ENCODE peak calls at places on chromosomes 2 and 18, in nine cellular contexts. One of them, this sample, is unnamed.

GRCh38 chr2:199465988-199466703 is 8.4 kb upstream of the SATB2 start:
- DNase-seq in GM12891: no peak
- DNase-seq in esophagus muscularis mucosa: no peak
- DNase-seq in GM23338: peak
- DNase-seq in stomach: no peak
- DNase-seq in GM12878: no peak
- DNase-seq in HL-60: no peak
- DNase-seq in SK-N-SH: no peak
- DNase-seq in HCT116: no peak
- DNase-seq in this sample: no peak

GRCh38 chr2:132438650-132439030 is 22.0 kb downstream of the GPR39 start:
- DNase-seq in HL-60: no peak
- DNase-seq in GM23338: no peak
- DNase-seq in GM12878: no peak
- DNase-seq in GM12891: no peak
- DNase-seq in SK-N-SH: no peak
- DNase-seq in HCT116: peak
- DNase-seq in esophagus muscularis mucosa: no peak
- DNase-seq in stomach: no peak
- DNase-seq in this sample: peak

GRCh38 chr2:16381511-16381910 is 284.1 kb downstream of the CYRIA start:
- DNase-seq in SK-N-SH: no peak
- DNase-seq in GM23338: no peak
- DNase-seq in HL-60: no peak
- DNase-seq in stomach: no peak
- DNase-seq in GM12878: no peak
- DNase-seq in HCT116: no peak
- DNase-seq in GM12891: no peak
- DNase-seq in esophagus muscularis mucosa: no peak
- DNase-seq in this sample: no peak

GRCh38 chr2:11465110-11465484 is 864 bp downstream of the E2F6 start:
- DNase-seq in GM12878: no peak
- DNase-seq in SK-N-SH: peak
- DNase-seq in HL-60: no peak
- DNase-seq in GM12891: no peak
- DNase-seq in esophagus muscularis mucosa: no peak
- DNase-seq in GM23338: no peak
- DNase-seq in HCT116: no peak
- DNase-seq in stomach: no peak
- DNase-seq in this sample: no peak

GRCh38 chr2:120969613-120970355 is 234.1 kb downstream of the GLI2 start:
- DNase-seq in HCT116: no peak
- DNase-seq in esophagus muscularis mucosa: no peak
- DNase-seq in HL-60: no peak
- DNase-seq in GM12891: no peak
- DNase-seq in GM12878: no peak
- DNase-seq in SK-N-SH: no peak
- DNase-seq in stomach: no peak
- DNase-seq in GM23338: no peak
- DNase-seq in this sample: no peak

GRCh38 chr2:172849519-172850217 is 114.0 kb downstream of the RAPGEF4 start:
- DNase-seq in stomach: no peak
- DNase-seq in HL-60: no peak
- DNase-seq in esophagus muscularis mucosa: no peak
- DNase-seq in HCT116: no peak
- DNase-seq in GM23338: no peak
- DNase-seq in GM12878: no peak
- DNase-seq in GM12891: no peak
- DNase-seq in SK-N-SH: peak
- DNase-seq in this sample: no peak

GRCh38 chr2:161139098-161139987 is 20.9 kb upstream of the TANK start:
- DNase-seq in GM23338: no peak
- DNase-seq in SK-N-SH: no peak
- DNase-seq in esophagus muscularis mucosa: no peak
- DNase-seq in GM12878: no peak
- DNase-seq in HL-60: no peak
- DNase-seq in GM12891: no peak
- DNase-seq in stomach: no peak
- DNase-seq in HCT116: no peak
- DNase-seq in this sample: no peak

GRCh38 chr2:120576509-120577474 is 158.9 kb upstream of the GLI2 start:
- DNase-seq in HCT116: no peak
- DNase-seq in stomach: peak
- DNase-seq in SK-N-SH: peak
- DNase-seq in GM12891: no peak
- DNase-seq in GM12878: no peak
- DNase-seq in HL-60: no peak
- DNase-seq in esophagus muscularis mucosa: no peak
- DNase-seq in GM23338: peak
- DNase-seq in this sample: no peak

GRCh38 chr2:66440692-66441091 is 5.8 kb downstream of the MEIS1 start:
- DNase-seq in GM12891: no peak
- DNase-seq in GM12878: no peak
- DNase-seq in stomach: no peak
- DNase-seq in SK-N-SH: no peak
- DNase-seq in HL-60: no peak
- DNase-seq in GM23338: peak
- DNase-seq in esophagus muscularis mucosa: no peak
- DNase-seq in HCT116: no peak
- DNase-seq in this sample: no peak

GRCh38 chr18:51398104-51398503 is 200.6 kb upstream of the MEX3C start:
- DNase-seq in stomach: no peak
- DNase-seq in SK-N-SH: no peak
- DNase-seq in esophagus muscularis mucosa: no peak
- DNase-seq in GM12891: no peak
- DNase-seq in GM23338: no peak
- DNase-seq in HL-60: peak
- DNase-seq in GM12878: no peak
- DNase-seq in HCT116: no peak
- DNase-seq in this sample: no peak

DNA sequence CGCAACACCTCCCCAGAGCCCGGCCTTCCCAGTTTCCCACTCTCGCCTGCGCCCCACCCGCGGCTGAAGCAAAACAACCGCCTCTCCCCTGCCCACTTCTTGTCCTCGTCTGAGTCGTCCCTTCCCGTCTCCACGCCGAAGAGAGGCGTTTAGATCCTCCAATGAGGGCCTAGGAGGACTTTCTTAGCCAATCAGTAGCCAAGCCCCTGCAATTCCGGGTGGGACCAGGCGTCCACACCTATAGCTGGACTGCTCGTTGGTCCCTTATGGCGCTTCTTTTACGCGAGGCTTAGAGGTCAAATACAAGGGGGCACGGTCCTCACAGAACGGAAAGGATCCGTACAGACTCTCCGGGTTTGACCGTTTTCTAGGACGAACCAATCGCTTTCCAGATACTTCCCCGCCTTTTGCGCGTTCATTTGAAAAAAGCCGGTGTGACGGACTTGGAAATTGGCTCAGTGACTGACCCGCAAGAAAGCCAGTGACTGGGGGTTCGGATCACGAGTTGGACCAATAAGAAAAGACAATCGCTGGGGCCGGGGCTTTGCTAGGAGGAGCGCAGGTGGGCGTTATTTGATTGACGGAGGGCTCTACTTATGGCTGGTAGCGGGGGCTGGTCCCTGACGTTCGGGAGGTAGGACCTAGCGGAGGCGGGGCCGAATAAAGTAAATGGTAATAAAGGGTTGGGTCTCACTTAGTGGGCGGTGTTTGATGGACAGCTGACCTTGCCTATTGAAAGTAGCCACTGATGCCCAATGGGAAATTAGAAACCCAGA is 579 bp upstream of the PPM1B start:
- DNase-seq in GM23338: peak
- DNase-seq in stomach: peak
- DNase-seq in esophagus muscularis mucosa: peak
- DNase-seq in SK-N-SH: peak
- DNase-seq in GM12891: peak
- DNase-seq in GM12878: peak
- DNase-seq in HCT116: peak
- DNase-seq in HL-60: peak
- DNase-seq in this sample: peak
- TF ChIP-seq POLR2AphosphoS5 in GM23338: peak
- TF ChIP-seq POLR2AphosphoS5 in stomach: peak
- TF ChIP-seq POLR2AphosphoS5 in esophagus muscularis mucosa: peak
- TF ChIP-seq POLR2AphosphoS5 in SK-N-SH: peak
- TF ChIP-seq POLR2AphosphoS5 in GM12891: peak
- TF ChIP-seq POLR2AphosphoS5 in GM12878: peak
- TF ChIP-seq POLR2AphosphoS5 in HCT116: peak
- TF ChIP-seq POLR2AphosphoS5 in HL-60: peak
- TF ChIP-seq POLR2AphosphoS5 in this sample: peak

GRCh38 chr2:157929871-157930667 is 53.9 kb upstream of the ACVR1 start:
- DNase-seq in GM12878: no peak
- DNase-seq in GM12891: no peak
- DNase-seq in esophagus muscularis mucosa: no peak
- DNase-seq in SK-N-SH: no peak
- DNase-seq in stomach: no peak
- DNase-seq in GM23338: no peak
- DNase-seq in HL-60: no peak
- DNase-seq in HCT116: no peak
- DNase-seq in this sample: no peak
- TF ChIP-seq POLR2AphosphoS5 in GM12878: no peak
- TF ChIP-seq POLR2AphosphoS5 in GM12891: no peak
- TF ChIP-seq POLR2AphosphoS5 in esophagus muscularis mucosa: no peak
- TF ChIP-seq POLR2AphosphoS5 in SK-N-SH: no peak
- TF ChIP-seq POLR2AphosphoS5 in stomach: no peak
- TF ChIP-seq POLR2AphosphoS5 in GM23338: no peak
- TF ChIP-seq POLR2AphosphoS5 in HL-60: no peak
- TF ChIP-seq POLR2AphosphoS5 in HCT116: no peak
- TF ChIP-seq POLR2AphosphoS5 in this sample: no peak

DNA sequence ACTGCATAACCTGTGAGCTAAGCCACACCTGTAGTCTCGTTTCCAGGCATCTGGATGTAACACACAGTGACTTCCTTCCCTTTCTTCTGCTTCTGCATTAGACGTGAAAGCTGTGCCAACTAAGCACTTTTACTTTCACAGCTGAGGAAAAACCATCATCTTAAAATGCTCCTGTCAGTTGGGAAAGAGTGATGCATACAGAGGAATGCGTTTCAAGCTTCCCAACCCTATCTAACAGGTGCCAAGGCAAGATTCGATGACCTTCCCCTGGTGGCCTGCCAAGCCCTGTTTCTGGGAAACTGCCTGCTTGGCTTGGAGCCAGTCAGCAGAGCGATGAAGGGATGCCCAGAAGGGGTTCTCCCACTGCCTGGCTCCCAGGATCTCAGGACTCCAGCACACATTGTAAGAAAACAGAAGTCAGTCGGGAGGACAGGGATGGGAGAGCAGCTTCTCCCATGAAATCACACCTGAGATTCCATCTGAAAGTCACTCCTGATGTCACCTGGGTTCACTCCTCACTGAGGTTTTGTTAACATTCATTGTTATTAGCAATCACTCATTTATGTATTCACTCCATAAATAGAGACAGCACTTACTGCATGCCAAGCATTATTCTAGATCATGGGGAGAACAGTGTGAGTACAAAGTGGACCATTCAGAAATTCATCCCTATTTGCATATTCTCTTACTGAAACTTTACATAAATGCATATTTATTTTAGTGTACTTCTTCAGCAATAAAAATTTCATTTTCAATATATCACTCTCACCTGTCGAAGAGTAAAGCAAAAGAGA is 64.1 kb downstream of the DTNA start:
- DNase-seq in HCT116: no peak
- DNase-seq in HL-60: no peak
- DNase-seq in stomach: peak
- DNase-seq in SK-N-SH: peak
- DNase-seq in GM12878: no peak
- DNase-seq in esophagus muscularis mucosa: no peak
- DNase-seq in GM12891: no peak
- DNase-seq in GM23338: no peak
- DNase-seq in this sample: no peak
- TF ChIP-seq POLR2AphosphoS5 in HCT116: no peak
- TF ChIP-seq POLR2AphosphoS5 in HL-60: no peak
- TF ChIP-seq POLR2AphosphoS5 in stomach: no peak
- TF ChIP-seq POLR2AphosphoS5 in SK-N-SH: peak
- TF ChIP-seq POLR2AphosphoS5 in GM12878: no peak
- TF ChIP-seq POLR2AphosphoS5 in esophagus muscularis mucosa: no peak
- TF ChIP-seq POLR2AphosphoS5 in GM12891: no peak
- TF ChIP-seq POLR2AphosphoS5 in GM23338: no peak
- TF ChIP-seq POLR2AphosphoS5 in this sample: no peak

DNA sequence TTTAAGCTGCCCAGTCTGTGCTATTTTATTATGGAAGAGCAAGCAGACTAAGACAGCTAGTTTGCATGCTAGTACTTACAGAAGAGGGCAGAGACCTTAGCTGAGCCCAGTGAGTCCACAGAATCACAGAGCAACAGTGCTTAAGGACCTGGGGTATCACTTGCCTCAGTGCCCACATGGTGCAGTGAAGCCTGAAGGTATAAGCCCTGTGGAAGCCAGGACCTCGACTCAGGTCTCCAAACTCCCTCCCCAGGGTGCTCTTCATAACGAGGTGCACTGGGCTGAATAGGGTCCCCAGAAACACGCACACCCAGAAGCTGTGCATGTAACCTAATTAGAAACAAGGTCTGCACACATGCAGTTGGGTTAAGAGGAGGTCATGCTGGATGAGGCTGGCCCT is 718.1 kb downstream of the GALR1 start:
- DNase-seq in esophagus muscularis mucosa: no peak
- DNase-seq in GM12878: no peak
- DNase-seq in stomach: no peak
- DNase-seq in GM12891: no peak
- DNase-seq in HL-60: no peak
- DNase-seq in SK-N-SH: no peak
- DNase-seq in HCT116: no peak
- DNase-seq in GM23338: no peak
- DNase-seq in this sample: no peak
- TF ChIP-seq POLR2AphosphoS5 in esophagus muscularis mucosa: no peak
- TF ChIP-seq POLR2AphosphoS5 in GM12878: no peak
- TF ChIP-seq POLR2AphosphoS5 in stomach: no peak
- TF ChIP-seq POLR2AphosphoS5 in GM12891: no peak
- TF ChIP-seq POLR2AphosphoS5 in HL-60: no peak
- TF ChIP-seq POLR2AphosphoS5 in SK-N-SH: no peak
- TF ChIP-seq POLR2AphosphoS5 in HCT116: no peak
- TF ChIP-seq POLR2AphosphoS5 in GM23338: no peak
- TF ChIP-seq POLR2AphosphoS5 in this sample: no peak